ENCODE peak calls at places on chromosomes 13 and 19, in four cellular contexts. A, L, I and M are unnamed samples.

GRCh38 chr19:3440082-3440481 is 40.2 kb downstream of the SMIM24 start:
- DNase-seq in I (no peak), L (no peak), A (peak; percentile 14), M (peak; percentile 53)

GRCh38 chr19:55082023-55082851 is 6.6 kb downstream of the EPS8L1 start:
- DNase-seq in I (peak; percentile 23), A (no peak), L (no peak), M (no peak)

GRCh38 chr19:35587326-35587725 is 1.4 kb downstream of the PMIS2 start:
- DNase-seq in L (no peak), I (peak; percentile 19), A (no peak), M (no peak)

GRCh38 chr13:45718063-45718462 is 15.9 kb downstream of the CBY2 start:
- DNase-seq in A (no peak), L (no peak), I (no peak), M (no peak)

GRCh38 chr19:48244289-48244688 is 11.4 kb downstream of the CARD8 start:
- DNase-seq in I (no peak), L (no peak), A (no peak), M (no peak)

GRCh38 chr13:109357751-109358150 is 428.6 kb downstream of the IRS2 start:
- DNase-seq in L (no peak), I (no peak), A (no peak), M (no peak)

GRCh38 chr19:13986348-13986904 is 19.7 kb downstream of the RFX1 start:
- DNase-seq in I (peak; percentile 76), L (peak; percentile 86), A (peak; percentile 95), M (peak; percentile 48)

GRCh38 chr13:112670118-112670517 is 19.7 kb upstream of the ATP11A start:
- DNase-seq in L (no peak), A (no peak), I (no peak), M (no peak)

GRCh38 chr13:106343831-106344230 is 191.6 kb downstream of the EFNB2 start:
- DNase-seq in L (no peak), I (no peak), A (no peak), M (no peak)

GRCh38 chr13:24777171-24777570 is 13.2 kb downstream of the RNF17 start:
- DNase-seq in A (no peak), L (no peak), I (no peak), M (no peak)

GRCh38 chr13:31350560-31350959 is 150.8 kb downstream of the B3GLCT start:
- DNase-seq in I (no peak), A (no peak), L (no peak), M (no peak)

GRCh38 chr13:36907266-36907665 is 12.8 kb downstream of the SMAD9 start:
- DNase-seq in A (no peak), I (peak; percentile 7), L (no peak), M (no peak)

GRCh38 chr13:45092668-45093067 is 27.6 kb upstream of the GTF2F2 start:
- DNase-seq in L (no peak), I (no peak), A (no peak), M (no peak)

GRCh38 chr13:23683084-23683483 is 112.9 kb downstream of the TNFRSF19 start:
- DNase-seq in I (no peak), L (no peak), A (no peak), M (no peak)

GRCh38 chr13:50412046-50412617 is 396.9 kb downstream of the KCNRG start:
- DNase-seq in I (no peak), L (no peak), A (no peak), M (no peak)

GRCh38 chr19:40191836-40192646 is 815 bp downstream of the MAP3K10 start:
- DNase-seq in A (no peak), I (peak; percentile 24), L (no peak), M (peak; percentile 35)

GRCh38 chr13:20359335-20359734 is 127.2 kb upstream of the GJB6 start:
- DNase-seq in L (no peak), A (no peak), I (no peak), M (no peak)

GRCh38 chr19:45629704-45630103 is 9.5 kb downstream of the EML2 start:
- DNase-seq in L (no peak), I (no peak), A (no peak), M (no peak)

GRCh38 chr13:20303636-20304035 is 71.5 kb upstream of the GJB6 start:
- DNase-seq in L (no peak), A (no peak), I (no peak), M (no peak)

GRCh38 chr19:9881720-9882119 is 46.6 kb downstream of the PIN1 start:
- DNase-seq in I (no peak), L (peak; percentile 28), A (no peak), M (no peak)